ENCODE peak calls at places on chromosome 20, in seven cellular contexts. K is psoas muscle; T is endodermal cell; B is CD4-positive, alpha-beta memory T cell; P is heart right ventricle; L is fibroblast of lung; E is heart left ventricle. Z is an unnamed sample.
A peak's percentile ranks its signal among the peaks of the same experiment; 100 is the strongest.

GRCh38 chr20:56628873-56629463 is at the start of gene TFAP2C:
- DNase-seq in P (peak; percentile 38), B (no peak), K (peak; percentile 64), T (peak; percentile 91), L (peak; percentile 52), E (peak; percentile 76), Z (peak; percentile 14)

GRCh38 chr20:44576297-44576696 is 6.1 kb upstream of the PKIG start:
- DNase-seq in K (no peak), B (no peak), E (no peak), L (peak; percentile 32), T (no peak), P (peak; percentile 52), Z (no peak)

GRCh38 chr20:14957416-14957815 is 620.0 kb upstream of the FLRT3 start:
- DNase-seq in E (no peak), L (no peak), B (no peak), K (no peak), P (no peak), T (peak; percentile 61), Z (no peak)

GRCh38 chr20:32764000-32764960 is 2.1 kb downstream of the DNMT3B start:
- DNase-seq in K (no peak), T (peak; percentile 92), E (no peak), P (no peak), B (no peak), L (no peak), Z (no peak)

GRCh38 chr20:35320396-35321126 is 28.3 kb upstream of the FAM83C start:
- DNase-seq in P (no peak), B (no peak), E (no peak), K (no peak), T (no peak), L (peak; percentile 97), Z (no peak)

GRCh38 chr20:3227936-3228749 is 10.8 kb downstream of the SLC4A11 start:
- DNase-seq in K (no peak), E (no peak), P (no peak), L (no peak), B (no peak), T (no peak), Z (no peak)

GRCh38 chr20:52033313-52033712 is 158.3 kb downstream of the ZFP64 start:
- DNase-seq in E (no peak), P (no peak), B (no peak), L (peak; percentile 12), K (no peak), T (no peak), Z (no peak)

GRCh38 chr20:3032624-3033023 is 10.8 kb upstream of the GNRH2 start:
- DNase-seq in T (no peak), L (no peak), B (no peak), P (no peak), E (no peak), K (peak; percentile 78), Z (no peak)

GRCh38 chr20:41355598-41356203 is 10.9 kb downstream of the EMILIN3 start:
- DNase-seq in T (no peak), L (no peak), B (no peak), P (no peak), K (peak; percentile 30), E (peak; percentile 39), Z (no peak)

GRCh38 chr20:3729811-3730550 is 2.5 kb upstream of the HSPA12B start:
- DNase-seq in P (no peak), K (peak; percentile 50), E (peak; percentile 59), B (no peak), T (peak; percentile 37), L (no peak), Z (no peak)

GRCh38 chr20:24949756-24950127 is 673 bp downstream of the CST7 start:
- DNase-seq in B (no peak), E (no peak), K (no peak), T (peak; percentile 51), L (no peak), P (no peak), Z (no peak)

GRCh38 chr20:18223399-18223798 is 64.9 kb upstream of the ZNF133 start:
- DNase-seq in T (peak; percentile 42), P (no peak), B (no peak), K (no peak), E (no peak), L (no peak), Z (no peak)

GRCh38 chr20:18225652-18226051 is 62.7 kb upstream of the ZNF133 start:
- DNase-seq in E (no peak), P (no peak), L (no peak), B (no peak), T (no peak), K (no peak), Z (no peak)

GRCh38 chr20:18224968-18225568 is 63.3 kb upstream of the ZNF133 start:
- DNase-seq in L (peak; percentile 59), E (no peak), B (no peak), T (peak; percentile 77), K (peak; percentile 68), P (peak; percentile 20), Z (no peak)
- H3K4me3 ChIP-seq in L (no peak overlapping the region), E (no peak overlapping the region), B (no peak overlapping the region), T (no peak overlapping the region), K (no peak overlapping the region), P (no peak overlapping the region), Z (no peak overlapping the region)

GRCh38 chr20:59643616-59644061 is 39.3 kb downstream of the PHACTR3 start:
- DNase-seq in T (no peak), E (no peak), L (no peak), P (no peak), K (no peak), B (no peak), Z (no peak)

GRCh38 chr20:59646487-59646886 is 42.1 kb downstream of the PHACTR3 start:
- DNase-seq in K (no peak), P (no peak), L (no peak), B (no peak), T (no peak), E (no peak), Z (no peak)

GRCh38 chr20:59645761-59646171 is 41.4 kb downstream of the PHACTR3 start:
- DNase-seq in E (no peak), P (no peak), B (no peak), L (no peak), T (no peak), K (no peak), Z (no peak)

GRCh38 chr20:59644371-59644939 is 40.1 kb downstream of the PHACTR3 start:
- DNase-seq in L (no peak), E (no peak), P (no peak), B (no peak), K (no peak), T (no peak), Z (no peak)

GRCh38 chr20:59645316-59645715 is 41.0 kb downstream of the PHACTR3 start:
- DNase-seq in T (no peak), L (no peak), P (no peak), B (no peak), K (no peak), E (no peak), Z (no peak)
- H3K9me3 ChIP-seq in T (peaks cover 17% of the 10 kb centered on the region), L (no peaks in the 10 kb centered on the region), P (no peaks in the 10 kb centered on the region), B (no peaks in the 10 kb centered on the region), K (no peaks in the 10 kb centered on the region), E (no peaks in the 10 kb centered on the region), Z (peaks cover 3% of the 10 kb centered on the region)

GRCh38 chr20:61556116-61556515 is 304.1 kb downstream of the CDH4 start:
- DNase-seq in T (no peak), B (no peak), E (no peak), L (peak; percentile 95), P (no peak), K (no peak), Z (no peak)
- H3K27ac ChIP-seq in T (no peak overlapping the region), B (no peak overlapping the region), E (no peak overlapping the region), L (peak overlapping the region; percentile 30), P (no peak overlapping the region), K (no peak overlapping the region), Z (no peak overlapping the region)

GRCh38 chr20:17542993-17543412 is 11.8 kb upstream of the BFSP1 start:
- DNase-seq in L (peak; percentile 97), K (no peak), B (no peak), P (no peak), T (no peak), E (no peak), Z (no peak)
- H3K4me3 ChIP-seq in L (peak overlapping the region; percentile 3), K (no peak overlapping the region), B (no peak overlapping the region), P (no peak overlapping the region), T (no peak overlapping the region), E (no peak overlapping the region), Z (no peak overlapping the region)

DNA sequence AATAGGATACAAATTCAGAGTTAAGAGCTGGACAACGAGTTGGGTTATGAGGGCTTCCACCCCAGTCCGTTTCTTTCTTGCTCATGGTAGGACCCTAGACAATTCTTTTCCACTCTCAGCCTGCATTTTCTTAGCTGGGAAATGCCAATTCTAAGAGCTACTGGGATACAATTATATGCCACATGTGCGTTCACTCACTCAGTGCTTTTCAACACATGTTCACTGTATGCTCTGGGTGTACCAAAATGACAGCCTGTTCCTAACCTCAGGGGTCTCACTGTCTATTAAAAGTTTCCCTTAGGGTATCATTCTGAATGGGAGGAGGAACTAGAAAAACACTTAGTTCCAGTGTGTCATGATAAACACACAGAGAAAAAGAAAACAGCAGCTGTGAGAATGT is 505 bp upstream of the DEFB115 start:
- DNase-seq in B (no peak), E (no peak), P (no peak), K (no peak), T (no peak), L (no peak), Z (no peak)
- H3K9me3 ChIP-seq in B (no peaks in the 10 kb centered on the region), E (no peaks in the 10 kb centered on the region), P (no peaks in the 10 kb centered on the region), K (no peaks in the 10 kb centered on the region), T (peaks cover 95% of the 10 kb centered on the region), L (no peaks in the 10 kb centered on the region), Z (no peaks in the 10 kb centered on the region)

DNA sequence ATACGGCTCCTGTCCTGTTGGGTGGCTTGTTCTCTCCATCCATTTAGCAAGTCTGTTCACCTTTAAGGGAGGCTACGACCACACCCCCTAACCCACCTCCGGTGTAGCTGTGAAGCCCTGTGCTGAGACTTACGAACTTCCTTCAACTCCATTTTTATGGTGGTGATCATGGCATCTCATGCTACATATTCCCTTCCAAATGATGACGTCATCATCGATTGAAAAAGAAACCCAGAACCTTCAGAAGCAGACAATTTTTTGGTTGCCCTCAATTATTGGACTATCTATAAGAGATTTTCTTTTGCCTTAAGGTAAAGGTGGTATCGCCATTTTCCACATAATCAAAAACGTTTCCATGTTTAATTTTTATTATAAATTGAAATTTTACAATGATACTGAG is 389.0 kb downstream of the CBLN4 start:
- DNase-seq in L (no peak), B (no peak), T (no peak), P (no peak), K (no peak), E (no peak), Z (no peak)
- H3K27ac ChIP-seq in L (no peak overlapping the region), B (no peak overlapping the region), T (no peak overlapping the region), P (no peak overlapping the region), K (no peak overlapping the region), E (no peak overlapping the region), Z (no peak overlapping the region)